ENCODE peak calls at places on chromosomes 12 and 14, in nine cellular contexts. R is heart left ventricle, F is sigmoid colon, K is HepG2, C is GM12891, P is transverse colon, A is erythroblast, V is right lobe of liver, B is lower leg skin. H is an unnamed sample.

GRCh38 chr12:12714276-12715001 is 2.7 kb upstream of the CDKN1B start:
- DNase-seq in R (peak; percentile 41), F (no peak), K (no peak), C (no peak), P (peak; percentile 77), A (peak; percentile 66), V (peak; percentile 45), B (no peak), H (no peak)

GRCh38 chr12:113325938-113326337 is 9.0 kb downstream of the SLC8B1 start:
- DNase-seq in R (peak; percentile 60), F (peak; percentile 78), K (no peak), C (no peak), P (no peak), A (no peak), V (no peak), B (no peak), H (no peak)

GRCh38 chr14:33932033-33932432 is 18.8 kb downstream of the EGLN3 start:
- DNase-seq in R (no peak), F (no peak), K (no peak), C (no peak), P (no peak), A (no peak), V (no peak), B (no peak), H (no peak)

GRCh38 chr14:100824156-100824555 is 1.8 kb upstream of the MEG3 start:
- DNase-seq in R (peak; percentile 37), F (peak; percentile 77), K (no peak), C (peak; percentile 37), P (no peak), A (peak; percentile 5), V (no peak), B (no peak), H (peak; percentile 77)

GRCh38 chr14:75697371-75697770 is 36.3 kb downstream of the TTLL5 start:
- DNase-seq in R (no peak), F (no peak), K (no peak), C (no peak), P (no peak), A (no peak), V (no peak), B (no peak), H (no peak)

GRCh38 chr14:39739796-39740195 is 307.6 kb upstream of the FBXO33 start:
- DNase-seq in R (no peak), F (no peak), K (no peak), C (no peak), P (no peak), A (no peak), V (no peak), B (no peak), H (no peak)

GRCh38 chr14:38278035-38278434 is 22.1 kb upstream of the CLEC14A start:
- DNase-seq in R (no peak), F (no peak), K (no peak), C (no peak), P (no peak), A (no peak), V (no peak), B (no peak), H (no peak)

GRCh38 chr12:104182144-104182543 is 33.4 kb upstream of the TXNRD1 start:
- DNase-seq in R (peak; percentile 36), F (peak; percentile 97), K (no peak), C (no peak), P (peak; percentile 70), A (no peak), V (peak; percentile 69), B (peak; percentile 69), H (peak; percentile 90)

GRCh38 chr12:460301-461230 is 827 bp downstream of the B4GALNT3 start:
- DNase-seq in R (no peak), F (no peak), K (no peak), C (peak; percentile 55), P (peak; percentile 39), A (no peak), V (peak; percentile 53), B (no peak), H (peak; percentile 49)

GRCh38 chr12:51836012-51836832 is 12.3 kb downstream of the FIGNL2 start:
- DNase-seq in R (no peak), F (no peak), K (no peak), C (no peak), P (no peak), A (no peak), V (no peak), B (no peak), H (no peak)

GRCh38 chr12:58369576-58369975 is 428.2 kb downstream of the ATP23 start:
- DNase-seq in R (no peak), F (no peak), K (no peak), C (no peak), P (no peak), A (no peak), V (no peak), B (no peak), H (no peak)

GRCh38 chr14:52267501-52268190 is at the start of gene PTGDR:
- DNase-seq in R (peak; percentile 38), F (no peak), K (no peak), C (no peak), P (peak; percentile 82), A (peak; percentile 22), V (peak; percentile 35), B (no peak), H (no peak)

GRCh38 chr14:23555882-23556699 is at the start of gene THTPA:
- DNase-seq in R (peak; percentile 93), F (peak; percentile 95), K (peak; percentile 96), C (peak; percentile 94), P (peak; percentile 94), A (peak; percentile 93), V (peak; percentile 96), B (peak; percentile 90), H (peak; percentile 93)

GRCh38 chr14:23557521-23557920 is 1.4 kb downstream of the THTPA start:
- DNase-seq in R (no peak), F (no peak), K (no peak), C (no peak), P (no peak), A (no peak), V (no peak), B (no peak), H (no peak)

GRCh38 chr14:23555533-23555881 is 564 bp upstream of the THTPA start:
- DNase-seq in R (no peak), F (no peak), K (no peak), C (no peak), P (no peak), A (no peak), V (no peak), B (no peak), H (no peak)

GRCh38 chr14:23557946-23558345 is 1.9 kb downstream of the THTPA start:
- DNase-seq in R (no peak), F (no peak), K (no peak), C (no peak), P (no peak), A (no peak), V (no peak), B (no peak), H (no peak)

GRCh38 chr14:23556700-23557440 is 799 bp downstream of the THTPA start:
- DNase-seq in R (no peak), F (no peak), K (no peak), C (no peak), P (no peak), A (no peak), V (no peak), B (no peak), H (no peak)
- TF ChIP-seq POLR2A in R (no peak), F (no peak), K (no peak), C (no peak), P (no peak), A (no peak), V (no peak), B (no peak), H (no peak)

GRCh38 chr12:55717397-55718007 is 1.7 kb downstream of the BLOC1S1 start:
- DNase-seq in R (no peak), F (no peak), K (no peak), C (no peak), P (peak; percentile 63), A (peak; percentile 34), V (no peak), B (no peak), H (peak; percentile 28)
- TF ChIP-seq POLR2A in R (no peak), F (no peak), K (no peak), C (no peak), P (no peak), A (no peak), V (no peak), B (no peak), H (no peak)

GRCh38 chr12:37543966-37544668 is 772.5 kb upstream of the ALG10B start:
- DNase-seq in R (no peak), F (no peak), K (no peak), C (no peak), P (no peak), A (no peak), V (no peak), B (no peak), H (no peak)

GRCh38 chr12:37546206-37546605 is 770.4 kb upstream of the ALG10B start:
- DNase-seq in R (no peak), F (no peak), K (no peak), C (no peak), P (no peak), A (no peak), V (no peak), B (no peak), H (no peak)

GRCh38 chr12:37547611-37548010 is 769.0 kb upstream of the ALG10B start:
- DNase-seq in R (no peak), F (no peak), K (no peak), C (no peak), P (no peak), A (no peak), V (no peak), B (no peak), H (no peak)

GRCh38 chr12:37546901-37547475 is 769.6 kb upstream of the ALG10B start:
- DNase-seq in R (no peak), F (no peak), K (no peak), C (no peak), P (no peak), A (no peak), V (no peak), B (no peak), H (no peak)

GRCh38 chr12:37545759-37546158 is 770.8 kb upstream of the ALG10B start:
- DNase-seq in R (no peak), F (no peak), K (no peak), C (no peak), P (no peak), A (no peak), V (no peak), B (no peak), H (no peak)
- TF ChIP-seq POLR2A in R (no peak), F (no peak), K (no peak), C (no peak), P (no peak), A (no peak), V (no peak), B (no peak), H (no peak)

DNA sequence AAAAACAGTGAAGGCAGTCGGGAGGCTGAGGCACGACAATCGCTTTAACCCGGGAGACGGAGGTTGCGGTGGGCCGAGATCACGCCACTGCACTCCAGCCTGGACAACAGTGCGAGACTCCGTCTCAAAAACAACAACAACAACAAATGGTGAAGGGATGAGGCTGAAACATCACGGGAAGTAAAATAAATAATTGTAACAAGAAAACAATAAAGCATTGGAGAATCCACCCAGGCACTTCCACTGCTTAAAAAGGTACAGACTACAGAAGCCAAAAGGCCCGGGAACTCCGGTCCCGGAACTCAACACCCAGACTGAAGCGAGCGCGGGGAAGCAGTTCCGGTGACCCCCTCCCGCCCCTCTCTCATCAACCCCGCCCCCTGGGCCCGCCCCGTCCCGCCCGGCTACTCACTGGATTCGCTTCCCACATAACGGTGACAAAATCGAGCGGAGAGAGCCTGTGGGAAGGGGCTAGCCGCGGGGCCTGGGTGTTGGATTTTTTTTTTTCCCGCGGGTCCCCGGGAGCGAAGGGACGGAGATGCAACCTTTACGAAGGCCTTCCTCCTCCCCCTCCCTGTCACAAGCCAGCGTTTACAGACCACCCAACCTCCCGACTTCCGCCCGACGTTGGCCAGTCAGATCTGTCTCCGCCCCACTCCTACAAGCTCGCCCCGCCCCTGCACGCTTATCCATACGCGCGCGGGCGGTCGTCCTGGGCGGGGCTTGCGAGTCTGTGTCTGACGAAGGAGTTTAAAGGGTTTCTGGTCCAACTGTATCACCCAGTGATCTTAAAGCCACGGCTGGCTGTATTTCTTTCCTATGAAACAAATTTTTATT is at the start of gene PARP11:
- DNase-seq in R (peak; percentile 97), F (peak; percentile 99), K (peak; percentile 91), C (peak; percentile 73), P (peak; percentile 98), A (peak; percentile 97), V (peak; percentile 99), B (peak; percentile 96), H (peak; percentile 97)
- TF ChIP-seq POLR2A in R (no peak), F (peak; percentile 37), K (peak; percentile 59), C (peak; percentile 75), P (peak; percentile 63), A (peak; percentile 67), V (peak; percentile 37), B (no peak), H (no peak)

H was measured in adrenal gland.